ENCODE peak calls at places on chromosomes 6 and 20, in six cellular contexts. M is sigmoid colon, B is GM12865, P is foreskin fibroblast, E is brain microvascular endothelial cell, C is prostate gland. W is an unnamed sample.

GRCh38 chr6:37516920-37517405 is 17.3 kb upstream of the CCDC167 start:
- DNase-seq in M (no peak), B (peak), P (peak), E (no peak), C (no peak), W (no peak)

GRCh38 chr6:122839906-122840305 is 50.8 kb downstream of the SMPDL3A start:
- DNase-seq in M (no peak), B (no peak), P (no peak), E (no peak), C (no peak), W (no peak)

GRCh38 chr6:75272145-75272840 is 12.3 kb downstream of the TMEM30A start:
- DNase-seq in M (no peak), B (no peak), P (peak), E (no peak), C (no peak), W (no peak)

GRCh38 chr6:108921547-108922331 is 73.5 kb downstream of the ARMC2 start:
- DNase-seq in M (peak), B (peak), P (peak), E (no peak), C (peak), W (peak)

GRCh38 chr6:35642471-35643161 is 46.1 kb downstream of the FKBP5 start:
- DNase-seq in M (no peak), B (no peak), P (no peak), E (no peak), C (no peak), W (no peak)

GRCh38 chr6:106197441-106197840 is 111.3 kb downstream of the PRDM1 start:
- DNase-seq in M (no peak), B (no peak), P (no peak), E (no peak), C (no peak), W (no peak)

GRCh38 chr20:43043887-43044286 is 145.8 kb downstream of the PTPRT start:
- DNase-seq in M (no peak), B (no peak), P (no peak), E (no peak), C (no peak), W (no peak)

GRCh38 chr6:76984572-76984971 is 478.7 kb downstream of the HTR1B start:
- DNase-seq in M (no peak), B (no peak), P (peak), E (no peak), C (no peak), W (no peak)

GRCh38 chr6:35486005-35486925 is 10.6 kb downstream of the TEAD3 start:
- DNase-seq in M (peak), B (no peak), P (no peak), E (no peak), C (peak), W (no peak)

GRCh38 chr20:45945678-45946148 is 11.2 kb downstream of the PCIF1 start:
- DNase-seq in M (no peak), B (no peak), P (peak), E (peak), C (no peak), W (no peak)

GRCh38 chr6:158213925-158214674 is 46.0 kb downstream of the GTF2H5 start:
- DNase-seq in M (peak), B (peak), P (peak), E (peak), C (peak), W (peak)

GRCh38 chr6:142444388-142444787 is 142.6 kb downstream of the ADGRG6 start:
- DNase-seq in M (no peak), B (no peak), P (peak), E (no peak), C (no peak), W (no peak)

GRCh38 chr20:61253640-61254511 is 1.8 kb downstream of the CDH4 start:
- DNase-seq in M (no peak), B (no peak), P (peak), E (no peak), C (no peak), W (no peak)
- H3K4me3 ChIP-seq in M (peak), B (no peak), P (peak), E (peak), C (peak), W (peak)

GRCh38 chr6:154510144-154510905 is at the start of gene CNKSR3:
- DNase-seq in M (peak), B (peak), P (peak), E (peak), C (peak), W (peak)
- TF ChIP-seq CTCF in M (no peak), B (no peak), P (no peak), E (peak), C (peak), W (peak)

GRCh38 chr6:112485140-112485539 is 138.0 kb downstream of the RFPL4B start:
- DNase-seq in M (no peak), B (no peak), P (no peak), E (no peak), C (no peak), W (no peak)
- H3K4me3 ChIP-seq in M (no peak), B (no peak), P (no peak), E (no peak), C (no peak), W (no peak)

GRCh38 chr6:5325173-5325572 is 63.9 kb downstream of the FARS2 start:
- DNase-seq in M (no peak), B (peak), P (no peak), E (no peak), C (no peak), W (no peak)
- TF ChIP-seq CTCF in M (no peak), B (peak), P (no peak), E (no peak), C (no peak), W (no peak)

DNA sequence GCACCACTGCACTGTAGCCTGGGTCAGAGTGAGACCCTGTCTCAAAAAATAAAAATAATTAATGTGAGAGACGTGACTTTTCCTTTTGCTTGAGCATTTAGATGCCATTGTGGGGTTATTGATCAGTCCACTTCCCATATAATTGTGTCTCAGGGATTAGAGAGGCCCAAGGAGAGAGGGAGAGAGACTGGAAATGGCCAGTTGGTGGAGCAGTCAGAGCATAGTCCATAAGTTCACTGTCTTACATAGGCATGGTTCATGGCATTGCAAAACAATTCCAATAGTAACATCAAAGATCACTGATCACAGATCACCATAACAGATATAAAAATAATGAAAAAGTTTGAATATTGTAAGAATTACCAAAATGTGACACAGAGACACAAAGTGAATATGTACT is 15.2 kb upstream of the SDHAF4 start:
- DNase-seq in M (no peak), B (no peak), P (no peak), E (no peak), C (no peak), W (no peak)
- H3K4me3 ChIP-seq in M (no peak), B (no peak), P (no peak), E (no peak), C (no peak), W (no peak)

DNA sequence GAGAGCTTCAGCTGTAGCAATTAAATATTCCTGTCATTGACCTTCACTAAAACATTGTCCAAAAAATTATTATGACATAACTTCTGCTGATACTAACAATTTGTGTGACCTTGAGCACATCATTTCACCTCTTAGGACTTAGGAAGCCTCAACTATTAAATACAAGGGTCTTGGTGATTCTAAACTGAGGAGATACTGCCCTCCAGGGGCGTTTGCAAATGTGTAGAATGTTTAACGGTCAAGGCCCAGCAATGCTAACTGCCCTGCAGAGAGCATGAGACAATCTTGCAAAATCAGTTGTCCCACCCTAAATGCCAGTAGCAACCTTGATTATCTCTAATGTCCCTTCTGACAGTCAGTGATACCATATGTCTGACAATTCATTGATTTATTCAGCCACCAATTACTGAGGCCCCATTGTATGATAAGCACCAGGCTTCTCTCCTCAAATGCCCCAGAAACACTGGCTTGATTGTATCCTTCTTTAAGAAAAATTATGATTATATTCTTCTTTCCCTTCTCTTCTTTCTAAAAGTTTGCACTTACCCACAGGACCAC is 284.1 kb upstream of the PLN start:
- DNase-seq in M (no peak), B (peak), P (no peak), E (peak), C (no peak), W (peak)
- TF ChIP-seq CTCF in M (no peak), B (peak), P (no peak), E (peak), C (no peak), W (peak)

DNA sequence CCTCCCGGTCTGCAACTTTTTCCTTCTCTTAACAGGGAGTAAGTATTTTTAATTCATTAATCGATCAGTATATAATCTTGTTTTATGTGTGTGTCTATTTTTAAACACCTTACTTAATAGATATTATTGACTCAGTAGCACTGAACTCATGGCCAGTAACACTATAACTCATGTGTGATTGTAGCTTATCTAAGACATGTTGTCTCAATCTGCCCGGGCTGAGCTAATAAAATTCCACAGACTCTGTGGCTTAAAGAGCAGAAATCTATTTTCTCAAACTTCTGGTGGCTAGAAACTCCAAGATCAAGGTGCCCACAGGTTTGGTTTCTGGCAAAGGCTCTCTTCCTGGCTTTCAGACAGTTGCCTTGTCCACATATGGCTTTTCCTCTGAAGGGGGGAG is 68.8 kb upstream of the TNFAIP3 start:
- DNase-seq in M (no peak), B (no peak), P (no peak), E (peak), C (no peak), W (no peak)
- H3K4me3 ChIP-seq in M (no peak), B (no peak), P (no peak), E (no peak), C (no peak), W (no peak)

DNA sequence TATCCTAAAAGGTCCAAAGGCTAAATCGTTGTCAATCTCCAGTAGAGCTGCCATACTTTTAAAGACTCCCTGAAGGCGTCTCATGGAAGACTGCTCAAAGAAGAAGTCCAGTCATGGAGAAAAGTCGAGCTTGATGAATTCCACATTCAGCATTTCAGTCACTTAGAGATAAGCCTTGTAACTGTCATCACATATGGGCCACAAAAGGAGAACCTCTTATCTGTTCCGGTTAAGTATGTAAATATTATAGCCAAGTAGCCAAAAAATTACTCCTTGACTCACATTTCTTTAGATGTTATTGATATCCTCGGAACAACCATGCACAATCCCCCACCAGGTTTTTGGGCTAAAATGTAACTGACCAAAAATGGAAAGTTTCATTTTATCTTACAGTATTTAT is 9.8 kb upstream of the CNKSR3 start:
- DNase-seq in M (no peak), B (no peak), P (no peak), E (no peak), C (no peak), W (no peak)
- TF ChIP-seq CTCF in M (no peak), B (no peak), P (no peak), E (no peak), C (no peak), W (no peak)

GRCh38 chr6:7554533-7555275 is 13.2 kb downstream of the DSP start:
- DNase-seq in M (no peak), B (no peak), P (no peak), E (no peak), C (no peak), W (no peak)
- H3K4me3 ChIP-seq in M (no peak), B (no peak), P (no peak), E (no peak), C (no peak), W (no peak)

W was measured in astrocyte of the cerebellum.